ENCODE peak calls at places on chromosomes 1 and 21, in four cellular contexts. R is pancreas, V is tibial artery, E is tibial nerve. N is an unnamed sample. For H3K4me1, the result is how much of the 10 kb centered on the place peaks cover.

GRCh38 chr1:91883470-91883869 is 2.5 kb downstream of the TGFBR3 start:
- DNase-seq in E (no peak), R (no peak), V (no peak), N (no peak)

GRCh38 chr1:26378088-26378878 is 5.7 kb upstream of the ZNF683 start:
- DNase-seq in V (no peak), R (no peak), E (no peak), N (no peak)

GRCh38 chr1:48710318-48710717 is 66.4 kb downstream of the BEND5 start:
- DNase-seq in V (no peak), R (no peak), E (no peak), N (no peak)

GRCh38 chr1:31487143-31487542 is 74.1 kb downstream of the SERINC2 start:
- DNase-seq in V (no peak), E (no peak), R (no peak), N (no peak)

GRCh38 chr1:106680922-106681321 is 375.6 kb upstream of the PRMT6 start:
- DNase-seq in R (no peak), V (no peak), E (no peak), N (no peak)

GRCh38 chr1:170840371-170840770 is 95.0 kb upstream of the MROH9 start:
- DNase-seq in E (no peak), V (no peak), R (no peak), N (no peak)

GRCh38 chr1:156961709-156962108 is 41.3 kb downstream of the LRRC71 start:
- DNase-seq in E (no peak), V (no peak), R (no peak), N (no peak)

GRCh38 chr1:5765465-5765864 is 226.8 kb downstream of the NPHP4 start:
- DNase-seq in R (no peak), V (no peak), E (no peak), N (peak)

GRCh38 chr1:184191181-184191601 is 139.7 kb downstream of the TSEN15 start:
- DNase-seq in V (peak), E (no peak), R (peak), N (peak)

GRCh38 chr1:233172201-233172600 is 123.3 kb downstream of the PCNX2 start:
- DNase-seq in R (no peak), V (no peak), E (peak), N (no peak)

GRCh38 chr1:166164995-166165660 is 1.7 kb downstream of the FAM78B start:
- DNase-seq in V (peak), E (peak), R (peak), N (peak)

GRCh38 chr1:21368514-21369289 is 71.2 kb upstream of the NBPF3 start:
- DNase-seq in V (peak), E (peak), R (peak), N (peak)

GRCh38 chr1:17795081-17795809 is 40.1 kb downstream of the ACTL8 start:
- DNase-seq in V (no peak), E (no peak), R (no peak), N (no peak)

GRCh38 chr1:27598902-27599528 is 4.9 kb downstream of the AHDC1 start:
- DNase-seq in V (peak), E (no peak), R (peak), N (peak)

GRCh38 chr1:54009406-54009805 is 8.6 kb downstream of the LDLRAD1 start:
- DNase-seq in R (no peak), E (no peak), V (no peak), N (no peak)

GRCh38 chr1:40386796-40387195 is 13.3 kb downstream of the SMAP2 start:
- DNase-seq in E (no peak), R (no peak), V (no peak), N (no peak)

GRCh38 chr21:37758997-37759396 is 157.3 kb downstream of the KCNJ6 start:
- DNase-seq in V (no peak), E (no peak), R (peak), N (no peak)

GRCh38 chr1:198929961-198930599 is 291.2 kb downstream of the PTPRC start:
- DNase-seq in E (no peak), R (no peak), V (no peak), N (no peak)

GRCh38 chr21:42381347-42381984 is 14.4 kb downstream of the TMPRSS3 start:
- DNase-seq in E (no peak), R (peak), V (no peak), N (no peak)

GRCh38 chr1:210621712-210622111 is 293.0 kb downstream of the HHAT start:
- DNase-seq in V (no peak), R (no peak), E (no peak), N (no peak)

GRCh38 chr1:22654692-22655091 is 1.7 kb downstream of the C1QB start:
- DNase-seq in V (no peak), E (no peak), R (no peak), N (no peak)

GRCh38 chr1:8822383-8823294 is 5.2 kb upstream of the RERE start:
- DNase-seq in R (no peak), E (peak), V (peak), N (no peak)

GRCh38 chr1:33745942-33746341 is 117.9 kb upstream of the HMGB4 start:
- DNase-seq in R (no peak), V (no peak), E (no peak), N (no peak)
- H3K4me1 ChIP-seq in R (under half), V (under half), E (under half), N (under half)

GRCh38 chr1:208835781-208836180 is 591.6 kb upstream of the PLXNA2 start:
- DNase-seq in V (no peak), R (no peak), E (no peak), N (no peak)
- H3K27ac ChIP-seq in V (no peak), R (no peak), E (no peak), N (no peak)

GRCh38 chr1:62396871-62397270 is 40.0 kb upstream of the USP1 start:
- DNase-seq in V (no peak), R (no peak), E (no peak), N (no peak)

GRCh38 chr1:62397301-62397700 is 39.5 kb upstream of the USP1 start:
- DNase-seq in E (no peak), R (no peak), V (no peak), N (no peak)

GRCh38 chr1:62394646-62395045 is 42.2 kb upstream of the USP1 start:
- DNase-seq in E (no peak), R (no peak), V (no peak), N (no peak)

GRCh38 chr1:62392951-62393350 is 43.9 kb upstream of the USP1 start:
- DNase-seq in E (no peak), R (no peak), V (no peak), N (no peak)

GRCh38 chr1:62395291-62395690 is 41.6 kb upstream of the USP1 start:
- DNase-seq in V (no peak), E (no peak), R (no peak), N (no peak)
- H3K4me3 ChIP-seq in V (no peak), E (no peak), R (no peak), N (no peak)

GRCh38 chr1:19206947-19207346 is 3.1 kb downstream of the UBR4 start:
- DNase-seq in E (no peak), V (no peak), R (no peak), N (no peak)

GRCh38 chr1:19204665-19205266 is 5.3 kb downstream of the UBR4 start:
- DNase-seq in R (no peak), E (no peak), V (no peak), N (no peak)

GRCh38 chr1:19205845-19206244 is 4.2 kb downstream of the UBR4 start:
- DNase-seq in V (no peak), R (no peak), E (no peak), N (no peak)

GRCh38 chr1:19203440-19203839 is 6.6 kb downstream of the UBR4 start:
- DNase-seq in V (peak), R (peak), E (no peak), N (no peak)

DNA sequence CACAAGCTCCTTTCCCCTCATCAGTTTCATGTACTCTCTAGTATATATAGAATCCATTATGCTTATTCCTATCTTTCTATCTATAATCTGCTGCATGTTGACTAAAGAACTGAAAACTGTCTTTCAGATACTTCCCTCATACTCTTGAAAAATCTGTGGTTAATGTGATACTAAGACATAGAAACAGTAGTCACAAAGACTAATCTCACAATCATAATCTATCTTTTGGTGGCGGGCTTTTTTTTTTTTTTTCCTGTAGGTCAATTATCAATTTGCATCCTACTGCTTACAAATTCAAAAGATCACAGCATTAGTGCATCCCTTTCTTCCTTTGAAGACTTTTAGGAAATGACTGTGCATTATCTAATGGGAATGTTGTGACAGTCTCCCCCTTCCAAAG is 4.7 kb downstream of the UBR4 start:
- DNase-seq in R (no peak), E (no peak), V (no peak), N (no peak)
- H3K4me1 ChIP-seq in R (under half), E (half or more), V (under half), N (under half)

GRCh38 chr1:56993355-56993985 is 27.7 kb upstream of the C8B start:
- DNase-seq in R (no peak), E (no peak), V (no peak), N (no peak)
- H3K27ac ChIP-seq in R (no peak), E (no peak), V (no peak), N (no peak)

GRCh38 chr1:161132410-161133219 is at the start of gene DEDD:
- DNase-seq in E (peak), R (peak), V (peak), N (peak)

GRCh38 chr1:161131721-161132409 is 602 bp downstream of the DEDD start:
- DNase-seq in R (no peak), E (peak), V (no peak), N (no peak)

GRCh38 chr1:161128591-161129420 is 3.7 kb downstream of the DEDD start:
- DNase-seq in V (no peak), R (no peak), E (no peak), N (no peak)

GRCh38 chr1:161127649-161128048 is 4.8 kb downstream of the DEDD start:
- DNase-seq in V (no peak), R (no peak), E (no peak), N (no peak)

GRCh38 chr1:161130266-161130665 is 2.2 kb downstream of the DEDD start:
- DNase-seq in E (no peak), R (no peak), V (no peak), N (no peak)
- H3K4me3 ChIP-seq in E (no peak), R (no peak), V (no peak), N (no peak)

GRCh38 chr1:244841274-244841927 is 5.9 kb downstream of the COX20 start:
- DNase-seq in E (no peak), R (no peak), V (no peak), N (no peak)
- H3K4me1 ChIP-seq in E (half or more), R (under half), V (under half), N (under half)

GRCh38 chr1:58882322-58882951 is 98.6 kb upstream of the JUN start:
- DNase-seq in E (no peak), R (no peak), V (no peak), N (no peak)

GRCh38 chr1:58880592-58880991 is 96.7 kb upstream of the JUN start:
- DNase-seq in R (no peak), E (no peak), V (no peak), N (no peak)

GRCh38 chr1:58883037-58883887 is 99.4 kb upstream of the JUN start:
- DNase-seq in R (peak), E (peak), V (peak), N (peak)

GRCh38 chr1:58879464-58879863 is 95.6 kb upstream of the JUN start:
- DNase-seq in E (no peak), V (no peak), R (no peak), N (no peak)

DNA sequence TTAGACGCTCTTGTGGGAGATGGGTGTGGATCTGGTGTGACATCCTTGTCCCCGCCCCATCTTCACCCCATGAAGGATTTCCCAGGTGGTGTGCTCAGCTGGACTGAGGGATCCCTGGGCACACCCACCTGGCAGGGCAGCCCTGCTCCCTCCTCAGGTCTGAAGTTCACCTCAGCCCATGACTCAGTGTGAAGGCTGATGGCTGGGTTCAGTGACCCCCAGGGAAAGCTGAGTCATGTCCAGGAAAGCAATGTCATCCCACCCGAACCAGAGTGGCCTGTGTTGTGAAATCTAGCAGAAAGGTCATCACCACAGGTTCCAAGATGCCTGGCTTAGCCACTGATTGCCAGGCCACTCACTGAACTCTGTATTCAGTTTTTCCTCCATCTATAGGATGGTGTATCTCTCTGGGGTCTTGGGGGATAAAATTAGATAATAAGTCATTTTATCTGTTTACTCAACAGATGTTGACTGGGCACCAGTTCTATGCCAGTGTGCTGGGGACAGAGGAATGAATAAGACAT is 97.7 kb upstream of the JUN start:
- DNase-seq in E (peak), R (peak), V (peak), N (peak)
- H3K27ac ChIP-seq in E (no peak), R (no peak), V (no peak), N (no peak)

GRCh38 chr1:66350001-66350547 is 183.9 kb upstream of the SGIP1 start:
- DNase-seq in R (no peak), E (peak), V (no peak), N (peak)
- H3K4me3 ChIP-seq in R (no peak), E (no peak), V (no peak), N (no peak)